ENCODE peak calls at places on chromosomes 16 and 17, in five cellular contexts. One of them, this sample, is unnamed.

GRCh38 chr17:82275326-82275725 is 1.8 kb upstream of the CSNK1D start:
- DNase-seq in substantia nigra: no peak
- DNase-seq in tibial artery: no peak
- DNase-seq in cardiac muscle cell: no peak
- DNase-seq in MM.1S: no peak
- DNase-seq in this sample: no peak

GRCh38 chr17:2266045-2266864 is 37.3 kb downstream of the SMG6 start:
- DNase-seq in substantia nigra: no peak
- DNase-seq in tibial artery: no peak
- DNase-seq in cardiac muscle cell: no peak
- DNase-seq in MM.1S: peak
- DNase-seq in this sample: no peak

GRCh38 chr16:57620316-57621231 is 7.9 kb upstream of the ADGRG1 start:
- DNase-seq in substantia nigra: no peak
- DNase-seq in tibial artery: peak
- DNase-seq in cardiac muscle cell: no peak
- DNase-seq in MM.1S: no peak
- DNase-seq in this sample: no peak

GRCh38 chr16:17386229-17386628 is 84.5 kb downstream of the XYLT1 start:
- DNase-seq in substantia nigra: no peak
- DNase-seq in tibial artery: no peak
- DNase-seq in cardiac muscle cell: no peak
- DNase-seq in MM.1S: no peak
- DNase-seq in this sample: no peak

GRCh38 chr17:57482657-57483056 is 226.3 kb downstream of the MSI2 start:
- DNase-seq in substantia nigra: no peak
- DNase-seq in tibial artery: no peak
- DNase-seq in cardiac muscle cell: no peak
- DNase-seq in MM.1S: no peak
- DNase-seq in this sample: no peak

GRCh38 chr17:2068589-2069051 is 13.7 kb downstream of the HIC1 start:
- DNase-seq in substantia nigra: no peak
- DNase-seq in tibial artery: no peak
- DNase-seq in cardiac muscle cell: peak
- DNase-seq in MM.1S: no peak
- DNase-seq in this sample: no peak

GRCh38 chr16:88534731-88535141 is 35.5 kb upstream of the ZC3H18 start:
- DNase-seq in substantia nigra: no peak
- DNase-seq in tibial artery: no peak
- DNase-seq in cardiac muscle cell: peak
- DNase-seq in MM.1S: no peak
- DNase-seq in this sample: no peak

GRCh38 chr16:21638573-21638975 is 13.8 kb downstream of the IGSF6 start:
- DNase-seq in substantia nigra: no peak
- DNase-seq in tibial artery: no peak
- DNase-seq in cardiac muscle cell: peak
- DNase-seq in MM.1S: no peak
- DNase-seq in this sample: no peak

GRCh38 chr17:75271955-75272847 is 1.2 kb upstream of the MIF4GD start:
- DNase-seq in substantia nigra: no peak
- DNase-seq in tibial artery: no peak
- DNase-seq in cardiac muscle cell: peak
- DNase-seq in MM.1S: peak
- DNase-seq in this sample: peak

GRCh38 chr17:83052241-83052564 is 27.2 kb upstream of the METRNL start:
- DNase-seq in substantia nigra: no peak
- DNase-seq in tibial artery: no peak
- DNase-seq in cardiac muscle cell: no peak
- DNase-seq in MM.1S: no peak
- DNase-seq in this sample: no peak

GRCh38 chr17:2954898-2955445 is 108.4 kb downstream of the OR1D5 start:
- DNase-seq in substantia nigra: no peak
- DNase-seq in tibial artery: no peak
- DNase-seq in cardiac muscle cell: peak
- DNase-seq in MM.1S: peak
- DNase-seq in this sample: no peak

GRCh38 chr16:12735805-12736204 is 67.9 kb downstream of the CPPED1 start:
- DNase-seq in substantia nigra: no peak
- DNase-seq in tibial artery: no peak
- DNase-seq in cardiac muscle cell: no peak
- DNase-seq in MM.1S: no peak
- DNase-seq in this sample: no peak

GRCh38 chr16:30951785-30952184 is 2.9 kb downstream of the ORAI3 start:
- DNase-seq in substantia nigra: no peak
- DNase-seq in tibial artery: peak
- DNase-seq in cardiac muscle cell: peak
- DNase-seq in MM.1S: no peak
- DNase-seq in this sample: no peak

GRCh38 chr16:46747777-46748651 is at the start of gene MYLK3:
- DNase-seq in substantia nigra: no peak
- DNase-seq in tibial artery: peak
- DNase-seq in cardiac muscle cell: peak
- DNase-seq in MM.1S: no peak
- DNase-seq in this sample: no peak

GRCh38 chr16:81524382-81524781 is 79.8 kb downstream of the CMIP start:
- DNase-seq in substantia nigra: no peak
- DNase-seq in tibial artery: no peak
- DNase-seq in cardiac muscle cell: no peak
- DNase-seq in MM.1S: no peak
- DNase-seq in this sample: no peak

GRCh38 chr16:19524866-19525723 is 1.4 kb downstream of the CCP110 start:
- DNase-seq in substantia nigra: no peak
- DNase-seq in tibial artery: no peak
- DNase-seq in cardiac muscle cell: no peak
- DNase-seq in MM.1S: peak
- DNase-seq in this sample: no peak

GRCh38 chr17:79802736-79803420 is 6.0 kb upstream of the CBX8 start:
- DNase-seq in substantia nigra: no peak
- DNase-seq in tibial artery: no peak
- DNase-seq in cardiac muscle cell: no peak
- DNase-seq in MM.1S: no peak
- DNase-seq in this sample: no peak

GRCh38 chr16:85209526-85210121 is 97.4 kb upstream of the CIBAR2 start:
- DNase-seq in substantia nigra: no peak
- DNase-seq in tibial artery: no peak
- DNase-seq in cardiac muscle cell: no peak
- DNase-seq in MM.1S: no peak
- DNase-seq in this sample: no peak

GRCh38 chr17:5877948-5878347 is 192.2 kb upstream of the WSCD1 start:
- DNase-seq in substantia nigra: peak
- DNase-seq in tibial artery: peak
- DNase-seq in cardiac muscle cell: no peak
- DNase-seq in MM.1S: no peak
- DNase-seq in this sample: peak

GRCh38 chr17:39950871-39951348 is 11.9 kb upstream of the GSDMA start:
- DNase-seq in substantia nigra: no peak
- DNase-seq in tibial artery: no peak
- DNase-seq in cardiac muscle cell: peak
- DNase-seq in MM.1S: no peak
- DNase-seq in this sample: no peak

GRCh38 chr16:30615358-30616076 is 5.3 kb upstream of the ZNF689 start:
- DNase-seq in substantia nigra: no peak
- DNase-seq in tibial artery: no peak
- DNase-seq in cardiac muscle cell: peak
- DNase-seq in MM.1S: peak
- DNase-seq in this sample: no peak

GRCh38 chr16:63804126-63804525 is 1317.7 kb downstream of the CDH11 start:
- DNase-seq in substantia nigra: no peak
- DNase-seq in tibial artery: no peak
- DNase-seq in cardiac muscle cell: no peak
- DNase-seq in MM.1S: no peak
- DNase-seq in this sample: no peak

GRCh38 chr16:84117482-84117843 is 721 bp upstream of the MBTPS1 start:
- DNase-seq in substantia nigra: no peak
- DNase-seq in tibial artery: no peak
- DNase-seq in cardiac muscle cell: no peak
- DNase-seq in MM.1S: peak
- DNase-seq in this sample: peak

GRCh38 chr17:68591583-68591982 is 9.6 kb downstream of the FAM20A start:
- DNase-seq in substantia nigra: no peak
- DNase-seq in tibial artery: no peak
- DNase-seq in cardiac muscle cell: no peak
- DNase-seq in MM.1S: no peak
- DNase-seq in this sample: no peak

GRCh38 chr16:68086860-68087268 is 1.7 kb downstream of the NFATC3 start:
- DNase-seq in substantia nigra: no peak
- DNase-seq in tibial artery: no peak
- DNase-seq in cardiac muscle cell: no peak
- DNase-seq in MM.1S: no peak
- DNase-seq in this sample: no peak

GRCh38 chr16:67431077-67431804 is at the start of gene HSD11B2:
- DNase-seq in substantia nigra: no peak
- DNase-seq in tibial artery: peak
- DNase-seq in cardiac muscle cell: peak
- DNase-seq in MM.1S: peak
- DNase-seq in this sample: no peak

DNA sequence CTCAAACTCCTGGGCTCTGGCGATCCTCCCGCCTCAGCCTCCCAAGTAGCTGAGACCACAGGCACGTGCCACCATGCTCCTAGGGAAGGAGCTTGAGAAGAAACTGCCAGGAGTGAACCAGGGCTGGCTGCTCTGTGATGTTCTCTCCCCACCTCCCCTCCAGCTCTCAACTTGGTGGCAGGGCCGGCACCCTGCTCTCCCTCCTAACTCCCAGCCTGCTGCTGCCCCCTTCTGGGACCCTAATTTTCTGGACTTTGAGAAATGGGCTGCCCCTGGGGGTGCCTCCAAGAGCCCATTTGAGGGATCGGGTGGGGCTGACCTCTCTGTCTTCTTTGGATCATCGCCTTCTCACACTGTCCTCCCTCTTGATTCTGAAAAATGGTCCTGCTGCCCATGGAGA is 14.9 kb upstream of the STAT3 start:
- DNase-seq in substantia nigra: no peak
- DNase-seq in tibial artery: no peak
- DNase-seq in cardiac muscle cell: no peak
- DNase-seq in MM.1S: no peak
- DNase-seq in this sample: no peak
- H3K27ac ChIP-seq in substantia nigra: no peak
- H3K27ac ChIP-seq in tibial artery: peak
- H3K27ac ChIP-seq in cardiac muscle cell: no peak
- H3K27ac ChIP-seq in MM.1S: no peak
- H3K27ac ChIP-seq in this sample: no peak

DNA sequence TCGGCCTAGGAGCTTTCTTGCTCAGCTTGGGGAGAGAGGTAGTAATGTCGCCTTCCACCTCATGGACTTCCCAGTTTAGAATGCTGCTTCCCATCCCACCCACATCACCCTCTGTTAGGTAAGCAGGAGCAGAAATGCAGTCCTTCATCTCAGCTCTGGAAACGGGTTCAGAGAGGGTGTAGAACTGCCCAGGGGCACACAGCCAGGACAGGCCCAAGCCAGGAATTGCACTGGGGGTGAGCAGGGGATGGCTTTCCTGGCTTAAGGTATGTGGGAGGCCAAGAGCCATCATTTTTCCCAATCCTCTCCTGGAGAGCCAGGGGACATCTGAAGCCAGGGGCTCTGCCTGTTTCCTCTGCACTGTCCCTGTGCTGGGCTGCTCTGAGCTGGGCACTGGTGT is 33.6 kb downstream of the RAI1 start:
- DNase-seq in substantia nigra: no peak
- DNase-seq in tibial artery: no peak
- DNase-seq in cardiac muscle cell: no peak
- DNase-seq in MM.1S: no peak
- DNase-seq in this sample: no peak
- H3K27ac ChIP-seq in substantia nigra: no peak
- H3K27ac ChIP-seq in tibial artery: peak
- H3K27ac ChIP-seq in cardiac muscle cell: no peak
- H3K27ac ChIP-seq in MM.1S: no peak
- H3K27ac ChIP-seq in this sample: no peak

DNA sequence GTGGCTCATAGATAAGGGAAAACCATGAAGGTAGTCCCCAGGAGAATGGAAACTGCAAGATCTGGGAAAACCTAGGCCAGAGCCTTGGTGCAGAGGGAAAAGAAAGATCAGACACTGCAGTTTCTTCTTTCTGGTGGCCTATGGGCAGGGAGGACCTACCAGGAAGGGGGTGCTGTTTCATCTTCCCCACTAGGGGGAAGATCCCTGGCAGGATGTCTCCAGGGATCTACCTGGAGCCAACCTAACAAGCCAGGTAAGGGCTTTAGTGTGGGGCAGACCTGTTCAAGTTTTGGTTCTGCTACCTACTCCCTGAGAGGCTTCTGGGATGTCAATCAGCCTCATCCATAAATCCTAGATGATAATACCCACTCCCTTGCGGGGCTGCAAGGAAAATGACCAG is 21.4 kb downstream of the TOM1L2 start:
- DNase-seq in substantia nigra: no peak
- DNase-seq in tibial artery: no peak
- DNase-seq in cardiac muscle cell: no peak
- DNase-seq in MM.1S: no peak
- DNase-seq in this sample: no peak
- H3K27ac ChIP-seq in substantia nigra: no peak
- H3K27ac ChIP-seq in tibial artery: no peak
- H3K27ac ChIP-seq in cardiac muscle cell: no peak
- H3K27ac ChIP-seq in MM.1S: no peak
- H3K27ac ChIP-seq in this sample: no peak

DNA sequence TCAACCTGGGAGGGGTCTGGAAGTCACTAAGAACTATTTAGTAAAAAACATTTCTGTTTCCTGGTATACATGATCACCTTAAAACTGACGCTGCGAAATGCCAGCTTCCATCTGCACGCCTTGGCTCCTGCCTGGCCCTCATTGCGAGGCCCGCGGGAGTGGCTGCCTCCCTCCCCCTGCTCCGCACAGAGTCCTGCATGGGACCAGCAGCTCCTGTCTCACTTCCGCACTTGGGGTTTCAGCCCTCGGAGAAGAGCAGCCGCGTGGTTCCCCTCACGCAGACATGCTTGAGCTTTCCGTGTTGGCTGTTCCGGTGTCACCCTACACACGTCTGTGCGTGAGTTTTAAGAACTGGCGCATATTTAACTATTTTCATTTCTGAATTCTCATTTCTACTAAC is 18.4 kb downstream of the MTHFSD start:
- DNase-seq in substantia nigra: no peak
- DNase-seq in tibial artery: no peak
- DNase-seq in cardiac muscle cell: no peak
- DNase-seq in MM.1S: no peak
- DNase-seq in this sample: no peak
- H3K27ac ChIP-seq in substantia nigra: no peak
- H3K27ac ChIP-seq in tibial artery: no peak
- H3K27ac ChIP-seq in cardiac muscle cell: no peak
- H3K27ac ChIP-seq in MM.1S: no peak
- H3K27ac ChIP-seq in this sample: no peak

This sample was measured in caudate nucleus.